ENCODE peak calls at places on chromosome 12, in ten cellular contexts. G, I, F, Y, Q, D, K, X, W and R are unnamed samples.

GRCh38 chr12:113135178-113136127 is at the start of gene RASAL1:
- DNase-seq in D (peak), F (peak), Q (peak), G (peak), K (no peak), I (peak), X (peak), Y (no peak), W (no peak), R (no peak)

GRCh38 chr12:124422570-124423523 is 128.0 kb downstream of the RFLNA start:
- DNase-seq in X (peak), I (peak), F (peak), Y (peak), W (peak), K (no peak), Q (peak), G (peak), D (peak), R (peak)

GRCh38 chr12:130775953-130776856 is 60.1 kb upstream of the RIMBP2 start:
- DNase-seq in F (peak), Q (peak), W (peak), D (peak), I (peak), K (no peak), Y (no peak), G (no peak), X (no peak), R (peak)

GRCh38 chr12:27333311-27334009 is 824 bp downstream of the BMAL2 start:
- DNase-seq in I (peak), G (peak), Q (no peak), X (peak), F (peak), D (no peak), W (peak), K (no peak), Y (no peak), R (no peak)

GRCh38 chr12:12952036-12952435 is at the start of gene GPRC5D:
- DNase-seq in D (no peak), K (no peak), F (no peak), G (no peak), Y (no peak), Q (no peak), I (no peak), X (no peak), W (no peak), R (no peak)

GRCh38 chr12:88235183-88235833 is 93.2 kb downstream of the TMTC3 start:
- DNase-seq in Y (no peak), I (no peak), D (no peak), X (no peak), K (no peak), W (no peak), G (no peak), F (no peak), Q (no peak), R (no peak)

GRCh38 chr12:89210277-89210676 is 142.0 kb downstream of the DUSP6 start:
- DNase-seq in I (no peak), F (no peak), Y (no peak), X (no peak), Q (no peak), D (no peak), W (no peak), K (no peak), G (no peak), R (no peak)

GRCh38 chr12:121839993-121840761 is 18.5 kb downstream of the HPD start:
- DNase-seq in I (no peak), X (no peak), G (no peak), Y (no peak), Q (no peak), D (no peak), F (peak), K (no peak), W (no peak), R (no peak)

GRCh38 chr12:115489253-115489652 is 788.2 kb downstream of the MED13L start:
- DNase-seq in K (no peak), Q (no peak), X (no peak), D (no peak), I (no peak), G (no peak), Y (no peak), W (no peak), F (no peak), R (no peak)

GRCh38 chr12:54935235-54935951 is 49.2 kb downstream of the TESPA1 start:
- DNase-seq in G (no peak), I (no peak), F (peak), D (peak), Y (no peak), K (no peak), W (no peak), X (no peak), Q (no peak), R (no peak)

GRCh38 chr12:24839268-24839791 is 109.6 kb downstream of the BCAT1 start:
- DNase-seq in D (no peak), W (no peak), K (no peak), G (no peak), F (no peak), Y (no peak), I (no peak), X (no peak), Q (no peak), R (no peak)

GRCh38 chr12:117518594-117519270 is 157.3 kb upstream of the NOS1 start:
- DNase-seq in K (no peak), X (no peak), Y (no peak), I (no peak), F (peak), G (no peak), W (peak), D (no peak), Q (no peak), R (no peak)

GRCh38 chr12:3992945-3993344 is 119.7 kb upstream of the PARP11 start:
- DNase-seq in Y (no peak), X (no peak), F (no peak), K (no peak), D (no peak), I (no peak), Q (no peak), W (no peak), G (no peak), R (no peak)

GRCh38 chr12:10701226-10701681 is 21.9 kb downstream of the YBX3 start:
- DNase-seq in W (no peak), Y (no peak), I (no peak), G (no peak), D (no peak), X (no peak), K (no peak), Q (no peak), F (no peak), R (no peak)

GRCh38 chr12:98618952-98619351 is 25.5 kb downstream of the SLC25A3 start:
- DNase-seq in F (no peak), Q (no peak), K (no peak), Y (no peak), I (no peak), X (no peak), W (no peak), G (no peak), D (no peak), R (no peak)

GRCh38 chr12:108446766-108447165 is 68.3 kb upstream of the FICD start:
- DNase-seq in X (no peak), Y (no peak), K (no peak), G (no peak), Q (no peak), D (no peak), I (no peak), W (peak), F (no peak), R (no peak)

GRCh38 chr12:12645485-12645884 is 33.8 kb downstream of the CREBL2 start:
- DNase-seq in X (no peak), W (no peak), Q (peak), I (no peak), F (peak), D (no peak), Y (no peak), G (no peak), K (no peak), R (no peak)

GRCh38 chr12:77995436-77996167 is 164.9 kb downstream of the NAV3 start:
- DNase-seq in X (no peak), W (no peak), D (no peak), F (no peak), I (no peak), G (no peak), Y (no peak), Q (no peak), K (no peak), R (no peak)

GRCh38 chr12:92673756-92674155 is 29.0 kb upstream of the PLEKHG7 start:
- DNase-seq in G (no peak), D (no peak), Q (no peak), X (no peak), W (no peak), I (no peak), Y (no peak), K (no peak), F (no peak), R (no peak)

GRCh38 chr12:68911197-68911718 is 21.7 kb downstream of the CPM start:
- DNase-seq in X (no peak), Q (no peak), Y (no peak), G (no peak), F (no peak), K (no peak), I (no peak), D (no peak), W (no peak), R (no peak)

GRCh38 chr12:22672951-22673350 is 48.0 kb downstream of the ETNK1 start:
- DNase-seq in D (no peak), W (no peak), X (no peak), G (no peak), K (no peak), F (no peak), Y (no peak), I (no peak), Q (no peak), R (no peak)

GRCh38 chr12:76277480-76277879 is 70.7 kb downstream of the BBS10 start:
- DNase-seq in I (no peak), Y (no peak), X (no peak), Q (no peak), G (no peak), D (no peak), K (no peak), W (no peak), F (no peak), R (no peak)

GRCh38 chr12:45415393-45415817 is 199.5 kb downstream of the ANO6 start:
- DNase-seq in D (peak), Q (no peak), X (no peak), Y (no peak), I (no peak), W (peak), F (peak), G (no peak), K (no peak), R (no peak)

GRCh38 chr12:78645956-78646355 is 218.6 kb upstream of the SYT1 start:
- DNase-seq in G (no peak), Y (no peak), K (no peak), W (no peak), Q (no peak), D (no peak), X (no peak), F (no peak), I (no peak), R (no peak)

GRCh38 chr12:95646781-95647184 is 95.5 kb upstream of the USP44 start:
- DNase-seq in Y (no peak), I (no peak), X (no peak), K (no peak), F (no peak), G (no peak), D (no peak), W (no peak), Q (no peak), R (no peak)

GRCh38 chr12:118714051-118714460 is 267.3 kb upstream of the SRRM4 start:
- DNase-seq in X (peak), F (peak), Y (peak), W (no peak), Q (peak), K (no peak), I (peak), G (no peak), D (peak), R (no peak)

GRCh38 chr12:27970981-27971489 is 1.5 kb downstream of the PTHLH start:
- DNase-seq in D (no peak), X (no peak), G (no peak), Y (no peak), I (no peak), W (peak), K (no peak), Q (no peak), F (no peak), R (no peak)

GRCh38 chr12:25864287-25864686 is 94.2 kb upstream of the RASSF8 start:
- DNase-seq in W (no peak), I (no peak), Y (no peak), G (no peak), K (no peak), X (no peak), D (no peak), Q (no peak), F (no peak), R (no peak)

GRCh38 chr12:18171571-18171970 is 81.6 kb upstream of the RERGL start:
- DNase-seq in D (no peak), W (no peak), F (no peak), I (no peak), Y (no peak), X (no peak), Q (no peak), K (no peak), G (no peak), R (no peak)

GRCh38 chr12:66129934-66130266 is 650 bp downstream of the LLPH start:
- DNase-seq in D (no peak), W (no peak), K (no peak), I (no peak), Q (no peak), Y (no peak), G (no peak), X (no peak), F (peak), R (no peak)